ENCODE peak calls at places on chromosomes 16 and 17, in four cellular contexts. Z is dorsolateral prefrontal cortex, B is tibial artery, R is heart right ventricle. E is an unnamed sample.

GRCh38 chr17:8488931-8489330 is 53.2 kb downstream of the NDEL1 start:
- DNase-seq in Z (no peak), B (peak), R (no peak), E (peak)

GRCh38 chr17:9529033-9529748 is 46.4 kb downstream of the STX8 start:
- DNase-seq in Z (no peak), B (no peak), R (no peak), E (no peak)

GRCh38 chr17:42088736-42089135 is 9.5 kb downstream of the ZNF385C start:
- DNase-seq in Z (no peak), B (no peak), R (no peak), E (no peak)

GRCh38 chr16:56246051-56246817 is 54.9 kb downstream of the GNAO1 start:
- DNase-seq in Z (peak), B (peak), R (no peak), E (no peak)

GRCh38 chr17:13222931-13223330 is 205.1 kb upstream of the ELAC2 start:
- DNase-seq in Z (no peak), B (no peak), R (no peak), E (no peak)

GRCh38 chr16:1645914-1646525 is 32.1 kb upstream of the JPT2 start:
- DNase-seq in Z (peak), B (no peak), R (no peak), E (no peak)

GRCh38 chr16:67463691-67464090 is 17.3 kb downstream of the ATP6V0D1 start:
- DNase-seq in Z (no peak), B (no peak), R (no peak), E (no peak)

GRCh38 chr17:74805543-74805991 is 29.4 kb upstream of the NAT9 start:
- DNase-seq in Z (no peak), B (no peak), R (peak), E (no peak)

DNA sequence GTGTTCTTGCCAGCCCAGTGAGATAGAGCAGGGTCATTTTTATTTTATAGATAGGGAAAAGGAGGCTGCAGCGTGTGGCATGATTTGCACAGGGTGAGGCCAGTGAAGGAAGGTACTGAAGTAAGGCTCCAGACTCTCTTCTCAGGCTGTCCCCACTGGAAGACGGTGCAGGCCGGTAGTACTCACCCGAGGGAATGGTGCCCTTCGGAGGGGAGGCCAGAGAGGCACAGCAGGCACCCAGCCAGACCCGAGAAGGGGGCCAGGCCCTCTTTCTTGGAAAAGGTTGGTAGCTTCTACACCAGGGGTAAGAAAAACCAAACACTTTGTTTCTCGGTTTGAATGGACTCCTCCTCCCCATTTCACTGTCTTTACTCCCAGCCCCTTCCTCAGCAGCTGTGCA is 288 bp downstream of the ANKRD40CL start:
- DNase-seq in Z (no peak), B (no peak), R (no peak), E (no peak)
- H3K27ac ChIP-seq in Z (no peak), B (no peak), R (no peak), E (no peak)

DNA sequence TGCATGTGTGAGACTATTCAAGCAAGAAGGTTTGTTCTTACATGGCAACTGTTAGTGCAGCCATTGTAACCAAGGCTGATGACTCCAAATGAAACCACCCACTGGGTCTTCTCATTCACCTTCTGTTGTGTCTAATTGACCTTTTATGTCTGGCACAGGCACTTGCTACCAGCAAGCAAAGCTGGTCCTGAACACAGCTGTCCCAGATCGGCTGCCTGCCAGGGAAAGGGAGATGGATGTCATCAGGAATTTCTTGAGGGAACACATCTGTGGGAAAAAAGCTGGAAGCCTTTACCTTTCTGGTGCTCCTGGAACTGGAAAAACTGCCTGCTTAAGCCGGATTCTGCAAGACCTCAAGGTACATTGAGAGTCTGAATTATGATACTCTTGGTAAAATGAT is 3.6 kb downstream of the CDC6 start:
- DNase-seq in Z (no peak), B (no peak), R (peak), E (no peak)
- H3K27ac ChIP-seq in Z (no peak), B (no peak), R (no peak), E (no peak)

DNA sequence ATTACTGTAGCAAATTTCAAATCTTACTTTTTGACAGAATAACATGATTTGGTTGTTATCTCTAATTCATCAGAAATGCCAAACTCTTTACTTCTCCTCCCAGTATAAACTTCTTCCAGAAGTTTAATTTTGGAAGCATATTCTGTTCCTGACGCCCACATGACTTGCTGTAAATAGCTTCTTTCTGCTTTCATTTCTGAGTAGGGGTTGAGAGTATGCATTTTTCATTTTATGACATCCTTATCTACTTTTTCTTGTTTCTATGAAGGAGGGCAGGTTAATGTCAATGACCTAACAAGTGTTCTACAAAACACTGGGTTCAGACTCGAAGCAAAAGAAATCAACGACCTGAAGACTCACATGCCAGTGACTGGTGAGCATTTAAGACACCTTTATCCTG is 36.6 kb upstream of the EFCAB3 start:
- DNase-seq in Z (no peak), B (no peak), R (no peak), E (no peak)
- H3K27ac ChIP-seq in Z (no peak), B (no peak), R (no peak), E (no peak)

GRCh38 chr16:71626018-71626857 is at the start of gene MARVELD3:
- DNase-seq in Z (no peak), B (peak), R (peak), E (peak)
- H3K27ac ChIP-seq in Z (no peak), B (no peak), R (no peak), E (peak)

DNA sequence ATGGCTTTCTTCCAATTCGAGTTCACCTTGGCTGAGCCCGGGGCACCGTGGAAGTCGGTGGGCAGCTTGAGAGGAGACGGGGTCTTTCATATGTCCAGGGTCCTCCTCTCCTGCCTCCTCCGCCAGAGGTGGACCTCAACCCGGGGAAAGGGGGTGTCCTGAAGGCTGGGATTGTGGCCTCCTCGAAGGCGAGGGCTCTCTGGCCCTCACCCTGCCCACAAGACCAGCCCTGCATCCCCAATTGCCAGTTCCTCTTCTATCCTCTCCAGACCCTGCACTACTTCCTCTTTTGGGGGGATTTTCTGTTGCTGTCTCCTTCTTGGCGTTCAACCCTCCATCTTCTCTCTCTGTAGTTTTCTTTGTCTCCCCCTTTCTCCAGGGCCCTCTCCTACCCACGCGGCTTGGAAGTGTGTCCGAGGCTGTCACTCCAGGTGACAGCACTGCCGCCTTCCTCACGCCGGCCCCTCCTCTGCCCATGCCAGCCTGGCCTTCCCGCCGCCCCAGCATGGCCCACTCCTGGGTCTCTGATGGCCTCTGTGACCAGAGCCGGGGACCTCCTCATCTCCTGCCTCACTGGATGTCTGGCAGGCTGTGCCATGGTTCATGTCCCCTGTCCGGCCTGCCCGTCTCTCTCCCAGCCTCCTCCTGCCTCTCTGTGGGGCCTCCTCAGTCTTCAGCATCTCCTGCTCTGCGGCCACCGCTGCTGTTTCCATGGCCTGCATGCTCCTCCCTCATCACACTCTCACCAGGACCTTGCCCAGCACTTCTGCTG is 2.4 kb upstream of the ITGAX start:
- DNase-seq in Z (no peak), B (no peak), R (no peak), E (peak)
- H3K27ac ChIP-seq in Z (peak), B (no peak), R (no peak), E (peak)

E was measured in left lung.